ENCODE peak calls at places on chromosomes 6 and 20, in eight cellular contexts. One of them, this sample, is unnamed.

GRCh38 chr6:128686084-128686483 is 165.7 kb upstream of the PTPRK start:
- DNase-seq in mesothelial cell of epicardium: no peak
- DNase-seq in GM12865: no peak
- DNase-seq in progenitor cell of endocrine pancreas: no peak
- DNase-seq in upper lobe of right lung: no peak
- DNase-seq in osteocyte: no peak
- DNase-seq in esophagus squamous epithelium: no peak
- DNase-seq in H1: no peak
- DNase-seq in this sample: no peak

GRCh38 chr20:63873477-63873971 is 8.5 kb downstream of the TPD52L2 start:
- DNase-seq in osteocyte: no peak
- DNase-seq in GM12865: no peak
- DNase-seq in mesothelial cell of epicardium: no peak
- DNase-seq in progenitor cell of endocrine pancreas: no peak
- DNase-seq in upper lobe of right lung: no peak
- DNase-seq in esophagus squamous epithelium: no peak
- DNase-seq in H1: no peak
- DNase-seq in this sample: no peak

GRCh38 chr20:41854765-41855164 is 236.6 kb upstream of the CHD6 start:
- DNase-seq in upper lobe of right lung: no peak
- DNase-seq in H1: no peak
- DNase-seq in GM12865: no peak
- DNase-seq in osteocyte: no peak
- DNase-seq in esophagus squamous epithelium: no peak
- DNase-seq in mesothelial cell of epicardium: no peak
- DNase-seq in progenitor cell of endocrine pancreas: no peak
- DNase-seq in this sample: no peak

GRCh38 chr6:104640761-104641160 is 219.0 kb downstream of the HACE1 start:
- DNase-seq in mesothelial cell of epicardium: no peak
- DNase-seq in osteocyte: no peak
- DNase-seq in upper lobe of right lung: no peak
- DNase-seq in progenitor cell of endocrine pancreas: no peak
- DNase-seq in GM12865: no peak
- DNase-seq in esophagus squamous epithelium: no peak
- DNase-seq in H1: no peak
- DNase-seq in this sample: no peak

GRCh38 chr6:34544776-34545471 is 11.2 kb downstream of the SPDEF start:
- DNase-seq in esophagus squamous epithelium: no peak
- DNase-seq in GM12865: no peak
- DNase-seq in upper lobe of right lung: no peak
- DNase-seq in H1: no peak
- DNase-seq in mesothelial cell of epicardium: no peak
- DNase-seq in osteocyte: no peak
- DNase-seq in progenitor cell of endocrine pancreas: no peak
- DNase-seq in this sample: no peak

GRCh38 chr20:62235001-62235776 is 3.1 kb upstream of the OSBPL2 start:
- DNase-seq in mesothelial cell of epicardium: no peak
- DNase-seq in progenitor cell of endocrine pancreas: no peak
- DNase-seq in H1: no peak
- DNase-seq in esophagus squamous epithelium: no peak
- DNase-seq in GM12865: no peak
- DNase-seq in upper lobe of right lung: no peak
- DNase-seq in osteocyte: no peak
- DNase-seq in this sample: no peak

GRCh38 chr20:24950836-24951525 is 1.9 kb downstream of the CST7 start:
- DNase-seq in upper lobe of right lung: peak
- DNase-seq in esophagus squamous epithelium: no peak
- DNase-seq in progenitor cell of endocrine pancreas: no peak
- DNase-seq in osteocyte: peak
- DNase-seq in H1: peak
- DNase-seq in mesothelial cell of epicardium: no peak
- DNase-seq in GM12865: no peak
- DNase-seq in this sample: no peak

GRCh38 chr6:160306284-160306683 is 41.9 kb upstream of the SLC22A3 start:
- DNase-seq in upper lobe of right lung: no peak
- DNase-seq in H1: no peak
- DNase-seq in esophagus squamous epithelium: no peak
- DNase-seq in osteocyte: peak
- DNase-seq in GM12865: no peak
- DNase-seq in progenitor cell of endocrine pancreas: no peak
- DNase-seq in mesothelial cell of epicardium: no peak
- DNase-seq in this sample: no peak

GRCh38 chr20:63029358-63030121 is 22.8 kb upstream of the BHLHE23 start:
- DNase-seq in mesothelial cell of epicardium: no peak
- DNase-seq in GM12865: no peak
- DNase-seq in progenitor cell of endocrine pancreas: no peak
- DNase-seq in H1: no peak
- DNase-seq in upper lobe of right lung: no peak
- DNase-seq in osteocyte: no peak
- DNase-seq in esophagus squamous epithelium: no peak
- DNase-seq in this sample: no peak

GRCh38 chr20:37721751-37722150 is 27.9 kb downstream of the CTNNBL1 start:
- DNase-seq in GM12865: no peak
- DNase-seq in osteocyte: no peak
- DNase-seq in upper lobe of right lung: no peak
- DNase-seq in esophagus squamous epithelium: no peak
- DNase-seq in mesothelial cell of epicardium: no peak
- DNase-seq in H1: no peak
- DNase-seq in progenitor cell of endocrine pancreas: no peak
- DNase-seq in this sample: no peak

GRCh38 chr6:22551280-22551679 is 18.1 kb upstream of the HDGFL1 start:
- DNase-seq in upper lobe of right lung: no peak
- DNase-seq in mesothelial cell of epicardium: no peak
- DNase-seq in GM12865: no peak
- DNase-seq in osteocyte: no peak
- DNase-seq in H1: no peak
- DNase-seq in progenitor cell of endocrine pancreas: no peak
- DNase-seq in esophagus squamous epithelium: no peak
- DNase-seq in this sample: no peak

GRCh38 chr6:13508711-13509705 is 21.6 kb upstream of the GFOD1 start:
- DNase-seq in upper lobe of right lung: no peak
- DNase-seq in progenitor cell of endocrine pancreas: no peak
- DNase-seq in H1: peak
- DNase-seq in osteocyte: peak
- DNase-seq in esophagus squamous epithelium: no peak
- DNase-seq in mesothelial cell of epicardium: no peak
- DNase-seq in GM12865: no peak
- DNase-seq in this sample: no peak

GRCh38 chr20:60138263-60139127 is 180.3 kb downstream of the CDH26 start:
- DNase-seq in osteocyte: peak
- DNase-seq in esophagus squamous epithelium: no peak
- DNase-seq in upper lobe of right lung: peak
- DNase-seq in H1: no peak
- DNase-seq in mesothelial cell of epicardium: no peak
- DNase-seq in GM12865: no peak
- DNase-seq in progenitor cell of endocrine pancreas: no peak
- DNase-seq in this sample: peak

GRCh38 chr20:61023612-61024011 is 228.4 kb upstream of the CDH4 start:
- DNase-seq in GM12865: no peak
- DNase-seq in upper lobe of right lung: no peak
- DNase-seq in progenitor cell of endocrine pancreas: no peak
- DNase-seq in esophagus squamous epithelium: no peak
- DNase-seq in osteocyte: no peak
- DNase-seq in H1: no peak
- DNase-seq in mesothelial cell of epicardium: no peak
- DNase-seq in this sample: no peak

GRCh38 chr6:140857734-140858380 is 1274.9 kb upstream of the GJE1 start:
- DNase-seq in progenitor cell of endocrine pancreas: no peak
- DNase-seq in esophagus squamous epithelium: no peak
- DNase-seq in upper lobe of right lung: no peak
- DNase-seq in GM12865: no peak
- DNase-seq in mesothelial cell of epicardium: no peak
- DNase-seq in H1: no peak
- DNase-seq in osteocyte: no peak
- DNase-seq in this sample: no peak

GRCh38 chr6:25882066-25882496 is 8.0 kb upstream of the SLC17A3 start:
- DNase-seq in osteocyte: no peak
- DNase-seq in mesothelial cell of epicardium: no peak
- DNase-seq in progenitor cell of endocrine pancreas: peak
- DNase-seq in GM12865: no peak
- DNase-seq in esophagus squamous epithelium: no peak
- DNase-seq in upper lobe of right lung: peak
- DNase-seq in H1: peak
- DNase-seq in this sample: peak

GRCh38 chr6:42032366-42032765 is 18.0 kb upstream of the TAF8 start:
- DNase-seq in upper lobe of right lung: peak
- DNase-seq in esophagus squamous epithelium: no peak
- DNase-seq in osteocyte: no peak
- DNase-seq in mesothelial cell of epicardium: no peak
- DNase-seq in H1: no peak
- DNase-seq in GM12865: no peak
- DNase-seq in progenitor cell of endocrine pancreas: no peak
- DNase-seq in this sample: no peak
- TF ChIP-seq CTCF in upper lobe of right lung: no peak
- TF ChIP-seq CTCF in esophagus squamous epithelium: no peak
- TF ChIP-seq CTCF in osteocyte: no peak
- TF ChIP-seq CTCF in mesothelial cell of epicardium: no peak
- TF ChIP-seq CTCF in H1: no peak
- TF ChIP-seq CTCF in GM12865: no peak
- TF ChIP-seq CTCF in progenitor cell of endocrine pancreas: no peak
- TF ChIP-seq CTCF in this sample: no peak

DNA sequence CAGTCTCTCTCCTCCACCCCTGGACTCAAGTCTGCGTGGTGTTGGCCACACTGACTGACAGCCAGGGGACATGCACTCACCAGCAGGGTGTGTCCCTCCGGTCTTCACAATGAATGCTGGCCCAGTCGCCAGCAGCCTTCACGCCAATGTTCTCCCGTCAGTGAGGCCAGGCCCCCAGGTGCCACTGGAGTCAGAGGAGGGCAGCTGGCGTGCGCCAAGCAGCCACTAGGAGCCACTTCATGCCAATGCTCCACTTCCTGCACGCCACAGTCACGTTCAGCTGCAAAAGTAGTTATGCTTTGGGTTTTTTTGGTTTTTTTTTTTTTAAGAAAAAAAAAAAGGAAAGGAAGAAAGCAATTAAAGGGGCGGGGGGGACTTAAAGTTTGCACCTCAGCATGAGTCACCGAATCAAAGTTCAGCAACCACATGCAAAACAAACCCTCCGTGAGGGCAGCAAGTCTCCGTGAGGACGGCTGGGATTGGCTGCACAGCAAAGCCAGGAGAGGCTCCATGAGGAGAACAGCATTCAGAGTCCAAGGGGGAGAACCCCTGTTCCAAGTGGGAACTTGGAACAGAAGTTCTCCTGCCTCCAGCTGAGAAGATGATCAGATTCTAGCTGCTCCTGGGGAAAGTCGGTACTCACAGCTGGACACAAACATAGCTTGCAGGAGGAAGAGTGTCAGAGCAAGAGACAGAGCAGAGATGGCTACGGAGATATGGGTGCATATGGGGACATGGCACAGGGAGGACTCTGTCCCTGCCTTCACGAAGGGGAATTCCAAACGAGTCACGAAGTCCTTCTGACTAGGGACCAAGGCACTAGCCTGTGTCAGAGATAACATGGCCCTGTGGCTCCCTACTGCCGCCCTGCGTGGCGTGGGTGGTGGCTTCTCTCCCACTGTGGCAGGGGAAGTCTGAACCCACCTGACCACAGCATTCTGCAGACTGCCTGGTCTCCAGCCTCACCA is at the start of gene ZC3H12D:
- DNase-seq in progenitor cell of endocrine pancreas: no peak
- DNase-seq in GM12865: peak
- DNase-seq in osteocyte: no peak
- DNase-seq in H1: no peak
- DNase-seq in mesothelial cell of epicardium: no peak
- DNase-seq in upper lobe of right lung: peak
- DNase-seq in esophagus squamous epithelium: no peak
- DNase-seq in this sample: no peak
- TF ChIP-seq CTCF in progenitor cell of endocrine pancreas: no peak
- TF ChIP-seq CTCF in GM12865: peak
- TF ChIP-seq CTCF in osteocyte: peak
- TF ChIP-seq CTCF in H1: peak
- TF ChIP-seq CTCF in mesothelial cell of epicardium: no peak
- TF ChIP-seq CTCF in upper lobe of right lung: peak
- TF ChIP-seq CTCF in esophagus squamous epithelium: peak
- TF ChIP-seq CTCF in this sample: peak

DNA sequence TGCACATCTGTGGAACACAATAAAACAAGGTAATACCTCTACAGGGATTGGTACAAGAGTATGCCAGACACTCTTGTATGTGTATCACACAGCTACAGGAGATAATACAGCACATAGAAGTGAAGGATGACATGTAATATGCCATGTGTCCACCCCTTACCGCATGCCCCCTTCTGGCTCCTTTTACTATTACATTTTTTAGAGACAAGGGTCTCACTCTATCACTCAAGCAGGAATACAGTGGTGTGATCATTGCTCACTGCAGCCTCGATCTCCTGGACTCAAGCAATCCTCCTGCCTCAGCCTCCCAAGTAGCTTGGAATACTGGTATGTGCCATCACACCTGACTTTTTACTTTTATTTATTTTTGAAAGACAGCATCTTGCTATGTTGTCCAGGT is 4.2 kb upstream of the NCR3 start:
- DNase-seq in progenitor cell of endocrine pancreas: no peak
- DNase-seq in esophagus squamous epithelium: no peak
- DNase-seq in upper lobe of right lung: no peak
- DNase-seq in mesothelial cell of epicardium: no peak
- DNase-seq in osteocyte: no peak
- DNase-seq in GM12865: peak
- DNase-seq in H1: no peak
- DNase-seq in this sample: no peak
- TF ChIP-seq CTCF in progenitor cell of endocrine pancreas: peak
- TF ChIP-seq CTCF in esophagus squamous epithelium: peak
- TF ChIP-seq CTCF in upper lobe of right lung: peak
- TF ChIP-seq CTCF in mesothelial cell of epicardium: peak
- TF ChIP-seq CTCF in osteocyte: peak
- TF ChIP-seq CTCF in GM12865: peak
- TF ChIP-seq CTCF in H1: peak
- TF ChIP-seq CTCF in this sample: peak

GRCh38 chr6:73655341-73655917 is 1.6 kb upstream of the SLC17A5 start:
- DNase-seq in osteocyte: no peak
- DNase-seq in esophagus squamous epithelium: no peak
- DNase-seq in mesothelial cell of epicardium: no peak
- DNase-seq in GM12865: no peak
- DNase-seq in H1: no peak
- DNase-seq in upper lobe of right lung: no peak
- DNase-seq in progenitor cell of endocrine pancreas: no peak
- DNase-seq in this sample: no peak
- TF ChIP-seq CTCF in osteocyte: no peak
- TF ChIP-seq CTCF in esophagus squamous epithelium: no peak
- TF ChIP-seq CTCF in mesothelial cell of epicardium: no peak
- TF ChIP-seq CTCF in GM12865: no peak
- TF ChIP-seq CTCF in H1: no peak
- TF ChIP-seq CTCF in upper lobe of right lung: no peak
- TF ChIP-seq CTCF in progenitor cell of endocrine pancreas: no peak
- TF ChIP-seq CTCF in this sample: no peak

GRCh38 chr20:6657904-6658303 is 109.6 kb upstream of the BMP2 start:
- DNase-seq in GM12865: no peak
- DNase-seq in progenitor cell of endocrine pancreas: no peak
- DNase-seq in upper lobe of right lung: no peak
- DNase-seq in H1: no peak
- DNase-seq in osteocyte: no peak
- DNase-seq in esophagus squamous epithelium: no peak
- DNase-seq in mesothelial cell of epicardium: no peak
- DNase-seq in this sample: no peak
- TF ChIP-seq CTCF in GM12865: no peak
- TF ChIP-seq CTCF in progenitor cell of endocrine pancreas: no peak
- TF ChIP-seq CTCF in upper lobe of right lung: no peak
- TF ChIP-seq CTCF in H1: no peak
- TF ChIP-seq CTCF in osteocyte: no peak
- TF ChIP-seq CTCF in esophagus squamous epithelium: no peak
- TF ChIP-seq CTCF in mesothelial cell of epicardium: no peak
- TF ChIP-seq CTCF in this sample: no peak

This sample was measured in GM10248.